ENCODE peak calls at places on chromosomes 13 and 19, in seven cellular contexts. D is stimulated activated CD4-positive, alpha-beta T cell treated with anti-CD3 and anti-CD28 coated beads, Interleukin-1b, Interleukin-23, amount 100 ng/mL, for 1 hour; S is central memory CD4-positive, alpha-beta T cell; U is WTC11; O is HT1080; M is GF-D8; C is fibroblast of pulmonary artery. F is an unnamed sample.

GRCh38 chr19:29806098-29806866 is 5.5 kb upstream of the CCNE1 start:
- DNase-seq in D (no peak), C (peak; percentile 69), M (no peak), U (peak; percentile 50), S (no peak), O (peak; percentile 14), F (no peak)

GRCh38 chr13:44218501-44219240 is 155.0 kb upstream of the SERP2 start:
- DNase-seq in U (no peak), D (no peak), M (no peak), C (peak; percentile 67), S (no peak), O (no peak), F (no peak)

GRCh38 chr19:31589109-31589508 is 239.9 kb upstream of the TSHZ3 start:
- DNase-seq in M (no peak), C (no peak), D (no peak), S (no peak), O (no peak), U (no peak), F (no peak)

GRCh38 chr19:6767081-6767356 is 216 bp downstream of the SH2D3A start:
- DNase-seq in M (no peak), D (no peak), C (no peak), S (no peak), U (no peak), O (no peak), F (no peak)

GRCh38 chr13:98103942-98104880 is 38.7 kb upstream of the FARP1 start:
- DNase-seq in O (peak; percentile 43), S (no peak), D (no peak), U (peak; percentile 16), M (no peak), C (peak; percentile 27), F (no peak)

GRCh38 chr19:17605117-17605516 is 49.7 kb downstream of the COLGALT1 start:
- DNase-seq in D (no peak), U (no peak), M (no peak), S (no peak), C (no peak), O (no peak), F (no peak)

GRCh38 chr13:91017031-91017668 is 330.3 kb upstream of the MIR17HG start:
- DNase-seq in U (peak; percentile 63), C (peak; percentile 45), M (no peak), D (no peak), O (peak; percentile 73), S (no peak), F (no peak)

GRCh38 chr13:74253161-74253560 is 119.0 kb upstream of the KLF12 start:
- DNase-seq in O (no peak), C (no peak), U (no peak), D (no peak), S (no peak), M (no peak), F (no peak)

GRCh38 chr19:54081032-54081431 is at the start of gene TARM1:
- DNase-seq in M (no peak), U (no peak), O (no peak), S (no peak), D (no peak), C (no peak), F (no peak)

GRCh38 chr19:14561832-14562351 is 10.0 kb downstream of the NDUFB7 start:
- DNase-seq in C (no peak), S (no peak), M (no peak), D (no peak), O (no peak), U (no peak), F (no peak)

GRCh38 chr19:31127132-31127967 is 221.9 kb downstream of the TSHZ3 start:
- DNase-seq in C (peak; percentile 65), D (no peak), U (no peak), O (peak; percentile 72), M (no peak), S (no peak), F (no peak)

GRCh38 chr19:12774588-12775555 is at the start of gene HOOK2:
- DNase-seq in C (no peak), S (no peak), O (no peak), M (no peak), U (peak; percentile 94), D (no peak), F (no peak)

GRCh38 chr13:41130356-41130755 is 2.2 kb downstream of the KBTBD6 start:
- DNase-seq in O (no peak), U (no peak), D (no peak), C (no peak), M (no peak), S (no peak), F (no peak)

GRCh38 chr19:4694211-4694987 is 24.3 kb upstream of the MYDGF start:
- DNase-seq in M (no peak), O (peak; percentile 96), C (peak; percentile 91), S (no peak), D (no peak), U (no peak), F (no peak)

GRCh38 chr19:13846533-13847032 is 30.4 kb upstream of the NANOS3 start:
- DNase-seq in U (peak; percentile 82), C (peak; percentile 93), D (peak; percentile 91), S (peak; percentile 99), O (peak; percentile 98), M (peak; percentile 91), F (peak; percentile 99)

GRCh38 chr19:16888629-16889371 is at the start of gene F2RL3:
- DNase-seq in U (no peak), O (peak; percentile 46), C (peak; percentile 68), M (peak; percentile 66), D (no peak), S (no peak), F (no peak)

GRCh38 chr13:77507931-77508776 is 27.4 kb upstream of the SCEL start:
- DNase-seq in D (no peak), U (no peak), S (no peak), C (peak; percentile 57), O (peak; percentile 93), M (no peak), F (no peak)

GRCh38 chr13:66139250-66139649 is 1090.9 kb downstream of the PCDH9 start:
- DNase-seq in U (no peak), M (no peak), O (no peak), S (no peak), D (no peak), C (no peak), F (no peak)

GRCh38 chr19:4058696-4059492 is 7.8 kb downstream of the ZBTB7A start:
- DNase-seq in U (no peak), O (no peak), M (no peak), S (no peak), C (no peak), D (no peak), F (no peak)

GRCh38 chr19:52171321-52172169 is at the start of gene ZNF836:
- DNase-seq in D (peak; percentile 83), C (peak; percentile 72), S (peak; percentile 91), O (peak; percentile 6), U (peak; percentile 95), M (peak; percentile 33), F (peak; percentile 93)

GRCh38 chr13:59494560-59494970 is 669.2 kb downstream of the DIAPH3 start:
- DNase-seq in S (no peak), O (no peak), D (no peak), C (peak; percentile 68), M (no peak), U (no peak), F (no peak)

GRCh38 chr19:49855676-49856573 is 5.0 kb downstream of the PTOV1 start:
- DNase-seq in U (no peak), C (no peak), D (no peak), S (no peak), M (no peak), O (no peak), F (no peak)

GRCh38 chr13:49098771-49099512 is 121.2 kb upstream of the MLNR start:
- DNase-seq in M (no peak), D (no peak), O (peak; percentile 17), C (peak; percentile 47), S (no peak), U (no peak), F (no peak)

GRCh38 chr13:32134241-32134801 is 102.7 kb downstream of the FRY start:
- DNase-seq in M (no peak), C (no peak), S (no peak), O (peak; percentile 54), D (no peak), U (no peak), F (no peak)

GRCh38 chr19:13355356-13355755 is 150.9 kb downstream of the CACNA1A start:
- DNase-seq in O (no peak), U (no peak), C (no peak), D (no peak), S (no peak), M (no peak), F (no peak)

GRCh38 chr13:29847501-29847983 is 2.9 kb downstream of the UBL3 start:
- DNase-seq in S (no peak), D (no peak), U (no peak), C (peak; percentile 49), O (peak; percentile 60), M (peak; percentile 17), F (peak; percentile 8)

GRCh38 chr13:113904411-113904810 is 40.5 kb upstream of the GAS6 start:
- DNase-seq in O (no peak), S (peak; percentile 16), C (peak; percentile 49), U (peak; percentile 66), M (no peak), D (no peak), F (peak; percentile 28)

GRCh38 chr13:34300559-34300958 is 482.6 kb downstream of the RFC3 start:
- DNase-seq in S (no peak), M (no peak), C (no peak), U (no peak), O (peak; percentile 25), D (no peak), F (no peak)

GRCh38 chr19:16324384-16325160 is at the start of gene KLF2:
- DNase-seq in C (peak; percentile 96), D (peak; percentile 93), O (peak; percentile 87), M (peak; percentile 45), S (peak; percentile 95), U (peak; percentile 71), F (peak; percentile 96)

GRCh38 chr19:52007436-52007804 is 591 bp downstream of the ZNF615 start:
- DNase-seq in M (no peak), U (peak; percentile 27), S (no peak), C (peak; percentile 6), D (no peak), O (no peak), F (no peak)

GRCh38 chr13:94701313-94702180 is 10.8 kb downstream of the SOX21 start:
- DNase-seq in M (no peak), S (no peak), D (no peak), U (peak; percentile 26), C (no peak), O (no peak), F (no peak)

GRCh38 chr19:38707512-38708114 is 36.7 kb downstream of the CAPN12 start:
- DNase-seq in U (no peak), M (no peak), C (peak; percentile 65), O (peak; percentile 48), D (no peak), S (no peak), F (no peak)

GRCh38 chr13:50203256-50204083 is 188.2 kb downstream of the KCNRG start:
- DNase-seq in M (no peak), S (no peak), D (no peak), O (no peak), U (no peak), C (no peak), F (no peak)

F was measured in CD4-positive, alpha-beta memory T cell.